ENCODE peak calls at places on chromosomes 4 and X, in eight cellular contexts. N, S, F, M, C, O, G and E are unnamed samples.

GRCh38 chr4:4995103-4995761 is 24.0 kb downstream of the CYTL1 start:
- DNase-seq in S (peak), O (peak), G (peak), C (peak), M (peak), F (peak), N (peak), E (peak)

GRCh38 chr4:4851906-4852305 is 7.6 kb upstream of the MSX1 start:
- DNase-seq in S (no peak), O (no peak), G (no peak), N (no peak), M (no peak), F (no peak), C (no peak), E (no peak)

GRCh38 chr4:14130551-14130950 is 503.0 kb upstream of the BOD1L1 start:
- DNase-seq in G (no peak), S (no peak), N (no peak), M (no peak), C (no peak), O (no peak), F (no peak), E (no peak)

GRCh38 chrX:112846787-112847186 is 6.2 kb upstream of the AMOT start:
- DNase-seq in M (no peak), G (no peak), C (no peak), F (no peak), O (no peak), S (no peak), N (no peak), E (no peak)

GRCh38 chrX:134801267-134801666 is 143.0 kb upstream of the PLAC1 start:
- DNase-seq in F (peak), G (no peak), C (no peak), O (no peak), S (no peak), M (no peak), N (no peak), E (no peak)

GRCh38 chrX:74526786-74527185 is 87.6 kb downstream of the RLIM start:
- DNase-seq in N (no peak), C (peak), S (no peak), O (no peak), G (no peak), F (no peak), M (no peak), E (no peak)

GRCh38 chr4:123939621-123940020 is 543.0 kb downstream of the SPRY1 start:
- DNase-seq in O (no peak), N (no peak), M (no peak), F (peak), C (no peak), G (peak), S (no peak), E (no peak)

GRCh38 chr4:12724520-12724919 is 759.6 kb downstream of the RAB28 start:
- DNase-seq in F (peak), N (no peak), O (no peak), S (no peak), G (peak), C (peak), M (no peak), E (no peak)

GRCh38 chr4:85825937-85826678 is 351.2 kb downstream of the ARHGAP24 start:
- DNase-seq in M (peak), N (no peak), S (no peak), G (peak), F (peak), O (no peak), C (peak), E (no peak)

GRCh38 chr4:25813705-25814104 is 49.1 kb downstream of the SEL1L3 start:
- DNase-seq in N (no peak), O (no peak), C (no peak), S (no peak), M (no peak), G (peak), F (peak), E (no peak)

GRCh38 chr4:153223935-153224334 is 19.7 kb downstream of the TRIM2 start:
- DNase-seq in G (peak), F (peak), O (no peak), S (no peak), M (no peak), C (peak), N (no peak), E (no peak)

GRCh38 chr4:161937151-161937550 is 226.6 kb downstream of the FSTL5 start:
- DNase-seq in G (no peak), S (no peak), N (no peak), F (no peak), O (no peak), C (no peak), M (no peak), E (no peak)

DNA sequence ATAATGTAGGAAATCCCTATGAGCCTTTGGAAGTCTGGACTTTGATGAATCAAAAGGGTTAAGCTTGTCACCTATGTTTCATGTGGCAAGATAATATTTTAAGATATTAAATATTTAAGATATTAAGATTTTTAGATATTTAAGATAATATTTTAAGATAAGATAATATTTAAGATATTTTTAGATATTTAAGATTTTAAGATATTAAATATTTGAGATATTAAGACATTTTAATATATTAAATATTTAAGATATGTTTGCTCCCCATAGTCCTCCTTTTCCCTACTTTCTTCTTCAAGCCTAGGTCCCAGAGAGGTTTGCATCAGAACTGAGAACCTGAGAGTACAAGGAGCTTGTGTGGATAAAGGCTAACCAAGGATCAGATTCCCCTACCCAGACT is 478.4 kb upstream of the IGFBP7 start:
- DNase-seq in G (no peak), N (no peak), S (no peak), O (no peak), F (no peak), C (no peak), M (no peak), E (no peak)
- TF ChIP-seq CTCF in G (no peak), N (no peak), S (no peak), O (no peak), F (no peak), C (no peak), M (no peak), E (no peak)

GRCh38 chrX:19040373-19040772 is 56.5 kb upstream of the PHKA2 start:
- DNase-seq in M (no peak), C (no peak), G (peak), N (no peak), F (peak), O (no peak), S (no peak), E (no peak)
- TF ChIP-seq CTCF in M (peak), C (peak), G (peak), N (peak), F (peak), O (no peak), S (peak), E (no peak)

DNA sequence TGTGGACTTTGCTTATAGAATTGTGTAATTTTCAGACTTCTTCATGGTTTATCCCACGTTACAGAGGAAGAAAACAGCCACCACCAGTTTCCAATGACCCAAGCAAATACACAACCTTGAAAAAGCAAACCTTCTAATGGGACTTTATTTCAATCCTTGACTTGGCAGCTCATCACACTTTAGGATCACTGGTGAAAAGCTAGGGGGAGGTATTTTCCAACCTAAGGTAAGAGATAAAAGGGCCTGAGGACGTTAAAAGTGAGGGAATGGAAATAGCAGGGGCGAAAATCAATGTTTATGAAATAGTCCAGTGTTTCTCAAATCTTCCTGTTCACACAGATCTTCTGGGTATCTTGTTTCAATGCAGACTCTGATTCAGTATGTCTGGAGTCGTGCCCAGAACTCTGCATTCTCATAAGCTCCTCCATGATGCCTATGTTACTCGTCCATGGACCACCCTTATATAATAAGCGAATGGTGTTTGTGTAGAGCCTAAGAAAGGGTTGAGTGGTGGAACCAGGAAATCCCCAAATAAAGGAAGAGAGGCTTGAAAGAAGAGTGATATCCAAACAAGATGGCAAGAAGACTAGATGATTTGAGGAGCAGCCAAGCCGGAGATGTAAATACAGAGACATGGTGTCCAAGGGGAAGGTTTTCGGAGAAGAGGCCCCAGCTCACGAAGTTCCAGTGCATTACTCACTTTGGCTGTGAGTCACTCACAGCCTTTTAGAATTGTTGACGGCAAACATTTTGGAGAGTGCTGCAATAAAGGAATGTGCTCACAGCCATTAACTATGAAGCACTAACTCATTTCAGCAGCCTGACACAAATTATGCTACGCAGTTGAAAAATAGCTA is 215.6 kb upstream of the PPARGC1A start:
- DNase-seq in F (peak), G (peak), O (no peak), M (no peak), S (no peak), N (no peak), C (no peak), E (no peak)
- TF ChIP-seq CTCF in F (no peak), G (peak), O (no peak), M (no peak), S (no peak), N (no peak), C (no peak), E (no peak)

DNA sequence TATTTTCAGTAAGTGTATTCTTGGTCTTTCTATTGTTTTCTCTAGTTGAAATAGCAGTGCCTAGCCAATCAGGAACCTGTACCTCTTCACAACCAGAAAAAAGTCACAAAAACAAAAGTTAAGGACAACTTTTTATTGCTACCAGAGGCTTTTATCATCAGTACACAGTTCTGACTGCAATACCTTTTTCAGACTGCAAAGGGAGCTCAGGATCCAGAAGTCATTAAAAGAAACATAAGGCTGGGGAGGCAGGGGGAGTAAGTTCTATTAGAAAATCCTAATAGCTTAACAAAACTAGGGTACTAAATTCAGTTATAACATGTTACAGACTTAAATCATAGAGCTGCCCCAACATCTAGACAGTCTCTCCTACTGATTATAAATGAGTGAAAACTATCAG is 28.8 kb downstream of the CCNI start:
- DNase-seq in M (no peak), G (peak), S (no peak), F (peak), N (no peak), C (no peak), O (no peak), E (no peak)
- TF ChIP-seq CTCF in M (peak), G (peak), S (peak), F (peak), N (peak), C (peak), O (peak), E (peak)

GRCh38 chr4:56662782-56663468 is 18.2 kb downstream of the HOPX start:
- DNase-seq in M (no peak), O (no peak), S (no peak), G (no peak), C (peak), F (no peak), N (no peak), E (no peak)

GRCh38 chr4:56666279-56666678 is 14.8 kb downstream of the HOPX start:
- DNase-seq in N (no peak), M (no peak), S (no peak), O (no peak), F (no peak), C (no peak), G (peak), E (no peak)

GRCh38 chr4:56671373-56671772 is 9.7 kb downstream of the HOPX start:
- DNase-seq in F (no peak), M (no peak), C (no peak), N (no peak), S (no peak), G (no peak), O (no peak), E (no peak)

GRCh38 chr4:56671860-56672259 is 9.2 kb downstream of the HOPX start:
- DNase-seq in G (peak), O (no peak), M (no peak), C (no peak), F (no peak), N (no peak), S (no peak), E (no peak)

DNA sequence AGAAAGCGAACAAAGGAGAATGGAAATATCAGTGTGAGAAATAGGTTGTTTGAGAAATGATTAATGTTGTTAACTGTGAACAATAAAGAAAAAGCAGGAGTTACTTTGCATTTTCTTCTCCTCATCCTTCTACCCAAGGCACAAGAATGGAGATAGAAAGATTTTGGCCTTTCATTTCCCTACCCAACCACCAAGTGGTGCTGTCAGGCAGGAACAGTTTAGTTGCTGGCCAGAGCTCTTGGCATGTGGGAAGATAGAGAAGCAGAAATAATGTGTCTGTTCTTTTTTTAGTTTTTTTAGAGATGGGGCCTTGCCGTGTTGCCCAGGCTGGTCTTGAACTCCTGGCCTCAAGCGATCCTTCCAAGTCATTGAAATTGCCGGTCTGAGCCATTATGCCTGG is 12.8 kb downstream of the HOPX start:
- DNase-seq in O (no peak), N (no peak), M (no peak), C (peak), G (peak), S (no peak), F (peak), E (no peak)
- TF ChIP-seq CTCF in O (peak), N (peak), M (peak), C (peak), G (peak), S (peak), F (peak), E (no peak)

DNA sequence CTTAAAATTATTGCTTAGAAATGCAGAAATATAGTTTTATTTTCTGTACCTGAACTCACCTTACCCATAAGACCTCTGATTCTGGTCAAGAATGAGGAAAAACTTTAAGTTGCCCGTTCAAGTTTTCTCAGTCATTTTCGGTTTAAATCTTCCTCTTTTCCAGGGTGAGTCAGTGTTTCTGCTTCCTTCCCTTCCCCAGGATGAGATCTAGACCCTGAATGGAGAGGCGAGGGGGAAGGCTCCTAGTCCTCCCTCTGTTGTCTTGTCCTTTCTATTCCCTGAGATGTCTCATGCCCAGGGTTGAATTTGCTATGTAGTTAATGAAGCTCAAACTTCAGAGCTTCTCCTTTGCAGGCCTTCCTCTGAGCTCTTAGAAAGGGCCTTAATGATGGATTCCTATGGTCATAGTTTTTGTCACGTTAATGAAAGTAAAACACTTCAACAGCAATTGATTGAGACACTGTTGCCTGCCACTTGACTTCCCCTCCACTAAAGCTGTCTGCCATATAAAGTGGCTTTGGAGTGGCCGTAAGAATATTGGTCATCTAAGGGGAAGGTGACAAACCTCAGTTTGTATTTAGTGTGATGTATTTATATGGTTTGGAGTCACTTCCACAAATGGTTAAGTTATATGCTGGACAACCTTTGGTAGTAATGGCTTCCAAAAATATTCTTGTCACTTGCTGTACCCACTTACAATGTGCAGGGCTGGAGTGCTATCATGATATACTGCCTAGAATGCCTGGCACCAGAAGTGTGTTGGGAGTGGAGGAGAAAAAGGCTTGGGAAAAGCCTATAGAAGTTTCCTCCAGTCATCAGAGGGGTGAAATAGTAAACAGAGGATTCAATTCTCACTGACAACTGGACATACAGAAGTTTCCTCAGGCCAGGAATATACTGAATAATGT is 24.3 kb upstream of the GPRIN3 start:
- DNase-seq in N (no peak), O (no peak), C (peak), G (no peak), F (no peak), S (no peak), M (no peak), E (no peak)
- TF ChIP-seq CTCF in N (no peak), O (no peak), C (no peak), G (no peak), F (no peak), S (no peak), M (no peak), E (no peak)

GRCh38 chrX:136711147-136711546 is 63.2 kb downstream of the CD40LG start:
- DNase-seq in C (peak), N (no peak), S (peak), M (no peak), G (peak), O (no peak), F (peak), E (no peak)
- TF ChIP-seq CTCF in C (peak), N (peak), S (peak), M (peak), G (peak), O (no peak), F (peak), E (no peak)

GRCh38 chr4:55312491-55313101 is 33.4 kb upstream of the SRD5A3 start:
- DNase-seq in G (peak), S (no peak), M (peak), F (peak), O (peak), N (no peak), C (peak), E (no peak)
- TF ChIP-seq CTCF in G (peak), S (peak), M (peak), F (peak), O (peak), N (peak), C (peak), E (peak)

GRCh38 chrX:84186603-84187358 is 1.2 kb downstream of the RPS6KA6 start:
- DNase-seq in C (no peak), F (peak), M (no peak), N (no peak), S (no peak), O (no peak), G (peak), E (no peak)
- TF ChIP-seq CTCF in C (no peak), F (peak), M (no peak), N (no peak), S (no peak), O (no peak), G (peak), E (no peak)